ENCODE peak calls at places on chromosomes 3 and 15, in ten cellular contexts. G is right cardiac atrium, M is transverse colon, J is SK-N-SH, R is upper lobe of right lung, H is sigmoid colon, Q is Peyer's patch, I is cardiac muscle cell, Y is suprapubic skin, Z is GM23248. C is an unnamed sample.

GRCh38 chr15:80207887-80208286 is 44.1 kb downstream of the CTXND1 start:
- DNase-seq in G (no peak), M (no peak), J (no peak), R (no peak), H (no peak), Q (no peak), I (no peak), Y (no peak), Z (peak; percentile 29), C (no peak)

GRCh38 chr3:138066383-138066782 is 49.0 kb downstream of the DZIP1L start:
- DNase-seq in G (no peak), M (no peak), J (no peak), R (no peak), H (no peak), Q (no peak), I (no peak), Y (no peak), Z (no peak), C (no peak)

GRCh38 chr3:159763466-159764210 is 225.0 kb upstream of the IL12A start:
- DNase-seq in G (peak; percentile 80), M (peak; percentile 81), J (peak; percentile 87), R (peak; percentile 91), H (peak; percentile 90), Q (peak; percentile 78), I (peak; percentile 91), Y (no peak), Z (peak; percentile 94), C (peak; percentile 83)

GRCh38 chr3:171168086-171168485 is 141.6 kb upstream of the SLC2A2 start:
- DNase-seq in G (no peak), M (no peak), J (no peak), R (no peak), H (no peak), Q (no peak), I (peak; percentile 63), Y (no peak), Z (peak; percentile 78), C (no peak)

GRCh38 chr3:115228266-115228665 is 81.2 kb upstream of the ZBTB20 start:
- DNase-seq in G (no peak), M (no peak), J (no peak), R (no peak), H (no peak), Q (no peak), I (no peak), Y (no peak), Z (no peak), C (no peak)

GRCh38 chr15:42080585-42081462 is 13.5 kb downstream of the PLA2G4D start:
- DNase-seq in G (no peak), M (no peak), J (no peak), R (no peak), H (peak; percentile 52), Q (no peak), I (no peak), Y (peak; percentile 72), Z (peak; percentile 15), C (no peak)

GRCh38 chr15:73876779-73877178 is 3.4 kb downstream of the TBC1D21 start:
- DNase-seq in G (no peak), M (no peak), J (no peak), R (no peak), H (no peak), Q (no peak), I (no peak), Y (no peak), Z (no peak), C (no peak)

GRCh38 chr3:53161820-53162671 is 1.0 kb downstream of the PRKCD start:
- DNase-seq in G (peak; percentile 42), M (peak; percentile 57), J (peak; percentile 84), R (peak; percentile 76), H (no peak), Q (peak; percentile 64), I (peak; percentile 53), Y (no peak), Z (peak; percentile 65), C (peak; percentile 91)

GRCh38 chr3:66378256-66378655 is 122.6 kb downstream of the LRIG1 start:
- DNase-seq in G (no peak), M (no peak), J (peak; percentile 60), R (no peak), H (peak; percentile 62), Q (no peak), I (peak; percentile 36), Y (no peak), Z (peak; percentile 41), C (no peak)

GRCh38 chr15:84907731-84908130 is 23.3 kb downstream of the SLC28A1 start:
- DNase-seq in G (no peak), M (no peak), J (no peak), R (no peak), H (no peak), Q (no peak), I (no peak), Y (no peak), Z (no peak), C (no peak)

GRCh38 chr3:123733805-123734526 is 149.1 kb upstream of the HACD2 start:
- DNase-seq in G (no peak), M (no peak), J (no peak), R (no peak), H (no peak), Q (no peak), I (no peak), Y (no peak), Z (peak; percentile 89), C (no peak)

GRCh38 chr15:92291900-92292299 is 101.8 kb upstream of the ST8SIA2 start:
- DNase-seq in G (no peak), M (no peak), J (no peak), R (no peak), H (no peak), Q (no peak), I (no peak), Y (no peak), Z (no peak), C (no peak)

GRCh38 chr15:33547876-33548275 is 237.1 kb downstream of the RYR3 start:
- DNase-seq in G (peak; percentile 21), M (no peak), J (no peak), R (no peak), H (no peak), Q (no peak), I (peak; percentile 87), Y (no peak), Z (peak; percentile 40), C (no peak)

GRCh38 chr3:12249519-12249918 is 39.4 kb upstream of the PPARG start:
- DNase-seq in G (no peak), M (no peak), J (no peak), R (no peak), H (no peak), Q (no peak), I (no peak), Y (no peak), Z (no peak), C (no peak)

GRCh38 chr15:41022487-41023090 is 69.3 kb downstream of the CHAC1 start:
- DNase-seq in G (peak; percentile 17), M (peak; percentile 20), J (peak; percentile 61), R (no peak), H (no peak), Q (no peak), I (peak; percentile 56), Y (no peak), Z (peak; percentile 78), C (no peak)

GRCh38 chr15:72156928-72157327 is 38.7 kb downstream of the SENP8 start:
- DNase-seq in G (no peak), M (no peak), J (no peak), R (no peak), H (no peak), Q (no peak), I (no peak), Y (no peak), Z (no peak), C (no peak)

GRCh38 chr15:72155021-72155621 is 36.9 kb downstream of the SENP8 start:
- DNase-seq in G (peak; percentile 73), M (peak; percentile 86), J (peak; percentile 45), R (peak; percentile 96), H (peak; percentile 83), Q (peak; percentile 81), I (peak; percentile 77), Y (no peak), Z (peak; percentile 39), C (no peak)

GRCh38 chr15:72154316-72154715 is 36.1 kb downstream of the SENP8 start:
- DNase-seq in G (no peak), M (no peak), J (no peak), R (no peak), H (no peak), Q (no peak), I (no peak), Y (no peak), Z (no peak), C (no peak)

GRCh38 chr15:72155635-72156616 is 37.7 kb downstream of the SENP8 start:
- DNase-seq in G (peak; percentile 81), M (peak; percentile 93), J (peak; percentile 75), R (peak; percentile 90), H (peak; percentile 89), Q (peak; percentile 89), I (peak; percentile 89), Y (peak; percentile 89), Z (peak; percentile 85), C (peak; percentile 91)

DNA sequence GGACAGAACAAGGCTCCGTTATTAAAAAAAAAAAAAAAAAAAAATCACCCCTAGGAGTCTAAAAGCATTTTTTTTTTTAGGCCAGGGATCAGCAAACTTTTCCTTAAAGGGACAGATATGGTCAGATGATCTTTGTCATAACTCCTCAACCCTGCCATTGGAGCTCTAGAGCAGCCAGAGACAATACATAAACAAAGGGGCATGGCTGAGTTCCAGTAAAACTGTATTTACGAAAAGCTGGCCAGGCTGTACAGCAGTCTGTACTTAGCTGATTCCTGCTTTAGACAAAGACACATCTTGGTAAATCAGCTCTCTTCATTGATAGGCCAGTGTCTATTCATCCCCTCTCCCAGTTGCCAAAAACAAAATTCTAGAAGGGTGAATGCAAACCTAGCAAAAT is 35.1 kb downstream of the SENP8 start:
- DNase-seq in G (no peak), M (no peak), J (no peak), R (no peak), H (no peak), Q (no peak), I (no peak), Y (no peak), Z (no peak), C (no peak)
- H3K27ac ChIP-seq in G (no peak overlapping the region), M (no peak overlapping the region), J (no peak overlapping the region), R (no peak overlapping the region), H (peak overlapping the region; percentile 87), Q (no peak overlapping the region), I (no peak overlapping the region), Y (no peak overlapping the region), Z (no peak overlapping the region), C (no peak overlapping the region)

GRCh38 chr3:72633534-72633933 is 214.7 kb downstream of the SHQ1 start:
- DNase-seq in G (no peak), M (no peak), J (no peak), R (no peak), H (no peak), Q (no peak), I (no peak), Y (no peak), Z (no peak), C (no peak)
- H3K4me1 ChIP-seq in G (no peaks in the 10 kb centered on the region), M (peaks cover 4% of the 10 kb centered on the region), J (no peaks in the 10 kb centered on the region), R (no peaks in the 10 kb centered on the region), H (no peaks in the 10 kb centered on the region), Q (no peaks in the 10 kb centered on the region), I (no peaks in the 10 kb centered on the region), Y (peaks cover 13% of the 10 kb centered on the region), Z (peaks cover 3% of the 10 kb centered on the region), C (peaks cover 24% of the 10 kb centered on the region)

GRCh38 chr3:46950661-46951241 is 25.8 kb downstream of the CCDC12 start:
- DNase-seq in G (no peak), M (no peak), J (no peak), R (no peak), H (no peak), Q (peak; percentile 8), I (no peak), Y (no peak), Z (no peak), C (peak; percentile 44)
- H3K27ac ChIP-seq in G (no peak overlapping the region), M (peak overlapping the region; percentile 18), J (no peak overlapping the region), R (no peak overlapping the region), H (no peak overlapping the region), Q (no peak overlapping the region), I (no peak overlapping the region), Y (no peak overlapping the region), Z (no peak overlapping the region), C (peak overlapping the region; percentile 18)

GRCh38 chr15:31461911-31462480 is 135.4 kb downstream of the KLF13 start:
- DNase-seq in G (no peak), M (no peak), J (no peak), R (peak; percentile 9), H (no peak), Q (no peak), I (no peak), Y (peak; percentile 9), Z (peak; percentile 23), C (peak; percentile 40)
- H3K4me1 ChIP-seq in G (peaks cover 2% of the 10 kb centered on the region), M (peaks cover 42% of the 10 kb centered on the region), J (no peaks in the 10 kb centered on the region), R (no peaks in the 10 kb centered on the region), H (no peaks in the 10 kb centered on the region), Q (peaks cover 9% of the 10 kb centered on the region), I (no peaks in the 10 kb centered on the region), Y (peaks cover 65% of the 10 kb centered on the region), Z (peaks cover 21% of the 10 kb centered on the region), C (peaks cover 39% of the 10 kb centered on the region)

C was measured in spleen.